ENCODE peak calls at places on chromosomes 4 and X, in four cellular contexts. G is GM12891, L is immature natural killer cell, B is NCI-H524 treated with DMSO at 0.1 percent for 48 hours. Z is an unnamed sample.

GRCh38 chrX:137286423-137286822 is 252.6 kb upstream of the GPR101 start:
- DNase-seq in G (no peak), L (no peak), B (no peak), Z (no peak)

GRCh38 chrX:31397119-31397518 is 325.3 kb upstream of the FTHL17 start:
- DNase-seq in G (no peak), L (no peak), B (no peak), Z (no peak)

GRCh38 chrX:135522878-135523693 is 2.6 kb downstream of the INTS6L start:
- DNase-seq in G (no peak), L (no peak), B (no peak), Z (no peak)

GRCh38 chrX:73836956-73837477 is 274.0 kb downstream of the CHIC1 start:
- DNase-seq in G (no peak), L (no peak), B (no peak), Z (no peak)

GRCh38 chr4:20299515-20299914 is 47.8 kb downstream of the SLIT2 start:
- DNase-seq in G (no peak), L (no peak), B (no peak), Z (no peak)

GRCh38 chr4:105836537-105836936 is 58.7 kb upstream of the NPNT start:
- DNase-seq in G (no peak), L (no peak), B (no peak), Z (no peak)

GRCh38 chrX:53116101-53116500 is 22.2 kb downstream of the KANTR start:
- DNase-seq in G (no peak), L (no peak), B (no peak), Z (no peak)

GRCh38 chr4:4596720-4597119 is 54.9 kb upstream of the STX18 start:
- DNase-seq in G (no peak), L (no peak), B (no peak), Z (no peak)

GRCh38 chr4:84492737-84493091 is 6.4 kb downstream of the NKX6-1 start:
- DNase-seq in G (no peak), L (no peak), B (no peak), Z (no peak)

GRCh38 chr4:153112071-153112460 is 92.2 kb upstream of the TRIM2 start:
- DNase-seq in G (no peak), L (no peak), B (no peak), Z (no peak)

GRCh38 chr4:138835833-138836521 is 179.6 kb upstream of the NOCT start:
- DNase-seq in G (no peak), L (no peak), B (no peak), Z (no peak)

Z was measured in NCI-H2171.